ENCODE peak calls at places on chromosomes 1 and 21, in five cellular contexts. One of them, this sample, is unnamed.

GRCh38 chr1:37764888-37765441 is at the start of gene EPHA10:
- DNase-seq in neural crest cell: peak
- DNase-seq in lung: no peak
- DNase-seq in GM10248: no peak
- DNase-seq in AG10803: no peak
- DNase-seq in this sample: no peak

GRCh38 chr1:153526132-153526543 is 9.7 kb downstream of the S100A6 start:
- DNase-seq in neural crest cell: no peak
- DNase-seq in lung: no peak
- DNase-seq in GM10248: no peak
- DNase-seq in AG10803: no peak
- DNase-seq in this sample: no peak

GRCh38 chr1:205588691-205589445 is 42.9 kb downstream of the ELK4 start:
- DNase-seq in neural crest cell: no peak
- DNase-seq in lung: no peak
- DNase-seq in GM10248: peak
- DNase-seq in AG10803: peak
- DNase-seq in this sample: peak

GRCh38 chr1:182101415-182102041 is 40.0 kb upstream of the ZNF648 start:
- DNase-seq in neural crest cell: no peak
- DNase-seq in lung: no peak
- DNase-seq in GM10248: no peak
- DNase-seq in AG10803: no peak
- DNase-seq in this sample: no peak

GRCh38 chr21:15856813-15857212 is 127.0 kb downstream of the USP25 start:
- DNase-seq in neural crest cell: no peak
- DNase-seq in lung: no peak
- DNase-seq in GM10248: no peak
- DNase-seq in AG10803: no peak
- DNase-seq in this sample: no peak

GRCh38 chr1:6380037-6380436 is 13.5 kb downstream of the ACOT7 start:
- DNase-seq in neural crest cell: no peak
- DNase-seq in lung: no peak
- DNase-seq in GM10248: no peak
- DNase-seq in AG10803: no peak
- DNase-seq in this sample: no peak

GRCh38 chr1:37574834-37575479 is 18.2 kb downstream of the DNALI1 start:
- DNase-seq in neural crest cell: no peak
- DNase-seq in lung: no peak
- DNase-seq in GM10248: no peak
- DNase-seq in AG10803: peak
- DNase-seq in this sample: no peak

GRCh38 chr1:201912832-201913231 is 24.1 kb downstream of the SHISA4 start:
- DNase-seq in neural crest cell: no peak
- DNase-seq in lung: no peak
- DNase-seq in GM10248: no peak
- DNase-seq in AG10803: no peak
- DNase-seq in this sample: peak

GRCh38 chr1:161130266-161130665 is 2.2 kb downstream of the DEDD start:
- DNase-seq in neural crest cell: no peak
- DNase-seq in lung: no peak
- DNase-seq in GM10248: no peak
- DNase-seq in AG10803: no peak
- DNase-seq in this sample: no peak

DNA sequence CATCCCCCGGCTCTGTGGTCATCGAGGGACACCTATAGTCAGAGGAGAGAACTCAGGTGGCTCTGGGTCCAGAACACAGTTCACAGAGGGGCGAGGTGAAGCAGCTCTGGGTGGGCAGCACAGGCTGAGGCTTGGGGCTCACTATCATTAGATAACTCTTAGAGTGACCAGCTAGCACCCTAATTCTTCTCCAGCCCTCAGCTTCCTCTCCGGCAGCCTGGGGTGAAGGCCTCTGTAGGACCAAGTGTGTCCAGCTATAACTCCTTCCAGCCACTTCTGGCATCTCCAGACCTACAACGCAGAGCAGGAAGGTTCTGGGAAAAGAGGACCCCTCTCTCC is 1.4 kb downstream of the ARTN start:
- DNase-seq in neural crest cell: no peak
- DNase-seq in lung: no peak
- DNase-seq in GM10248: no peak
- DNase-seq in AG10803: no peak
- DNase-seq in this sample: no peak
- TF ChIP-seq CTCF in neural crest cell: no peak
- TF ChIP-seq CTCF in lung: no peak
- TF ChIP-seq CTCF in GM10248: no peak
- TF ChIP-seq CTCF in AG10803: no peak
- TF ChIP-seq CTCF in this sample: no peak

GRCh38 chr1:192475329-192475728 is 100.2 kb upstream of the RGS1 start:
- DNase-seq in neural crest cell: no peak
- DNase-seq in lung: no peak
- DNase-seq in GM10248: no peak
- DNase-seq in AG10803: no peak
- DNase-seq in this sample: no peak

GRCh38 chr1:192475970-192476369 is 99.6 kb upstream of the RGS1 start:
- DNase-seq in neural crest cell: no peak
- DNase-seq in lung: no peak
- DNase-seq in GM10248: no peak
- DNase-seq in AG10803: no peak
- DNase-seq in this sample: no peak

GRCh38 chr1:192474080-192474683 is 101.4 kb upstream of the RGS1 start:
- DNase-seq in neural crest cell: peak
- DNase-seq in lung: no peak
- DNase-seq in GM10248: peak
- DNase-seq in AG10803: peak
- DNase-seq in this sample: no peak

GRCh38 chr1:192477630-192478029 is 97.9 kb upstream of the RGS1 start:
- DNase-seq in neural crest cell: no peak
- DNase-seq in lung: no peak
- DNase-seq in GM10248: peak
- DNase-seq in AG10803: peak
- DNase-seq in this sample: no peak

DNA sequence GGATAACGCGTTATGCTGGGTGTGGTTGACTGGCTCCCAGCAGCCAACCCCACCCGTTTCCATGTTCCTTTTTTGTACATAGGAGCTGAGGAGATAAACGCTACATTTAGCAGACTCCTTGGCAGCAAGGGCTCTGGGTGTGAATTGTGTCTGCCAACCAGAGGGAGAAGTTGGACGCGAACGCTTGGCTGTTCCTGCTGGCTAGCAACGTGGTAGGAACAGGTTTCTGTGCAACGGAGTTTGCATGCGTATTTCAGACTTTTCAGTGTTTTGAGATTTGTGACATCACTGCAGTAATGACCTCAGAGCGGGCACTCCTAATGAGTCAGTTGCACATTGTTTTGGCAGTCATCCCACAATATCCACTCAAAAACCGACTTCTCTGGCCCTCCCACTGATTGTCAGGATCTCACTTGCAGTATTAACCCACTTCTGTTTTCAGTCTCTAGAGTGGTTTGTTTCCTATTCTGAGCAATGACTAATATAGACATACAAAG is 98.7 kb upstream of the RGS1 start:
- DNase-seq in neural crest cell: no peak
- DNase-seq in lung: peak
- DNase-seq in GM10248: peak
- DNase-seq in AG10803: peak
- DNase-seq in this sample: no peak
- TF ChIP-seq CTCF in neural crest cell: no peak
- TF ChIP-seq CTCF in lung: no peak
- TF ChIP-seq CTCF in GM10248: no peak
- TF ChIP-seq CTCF in AG10803: no peak
- TF ChIP-seq CTCF in this sample: no peak

GRCh38 chr1:26543444-26543835 is 13.9 kb downstream of the RPS6KA1 start:
- DNase-seq in neural crest cell: no peak
- DNase-seq in lung: no peak
- DNase-seq in GM10248: no peak
- DNase-seq in AG10803: no peak
- DNase-seq in this sample: no peak

GRCh38 chr1:26540346-26540745 is 10.8 kb downstream of the RPS6KA1 start:
- DNase-seq in neural crest cell: no peak
- DNase-seq in lung: no peak
- DNase-seq in GM10248: no peak
- DNase-seq in AG10803: no peak
- DNase-seq in this sample: no peak

GRCh38 chr1:26541431-26541815 is 11.9 kb downstream of the RPS6KA1 start:
- DNase-seq in neural crest cell: no peak
- DNase-seq in lung: no peak
- DNase-seq in GM10248: no peak
- DNase-seq in AG10803: no peak
- DNase-seq in this sample: no peak

GRCh38 chr1:26542781-26543443 is 13.4 kb downstream of the RPS6KA1 start:
- DNase-seq in neural crest cell: no peak
- DNase-seq in lung: no peak
- DNase-seq in GM10248: peak
- DNase-seq in AG10803: no peak
- DNase-seq in this sample: no peak

DNA sequence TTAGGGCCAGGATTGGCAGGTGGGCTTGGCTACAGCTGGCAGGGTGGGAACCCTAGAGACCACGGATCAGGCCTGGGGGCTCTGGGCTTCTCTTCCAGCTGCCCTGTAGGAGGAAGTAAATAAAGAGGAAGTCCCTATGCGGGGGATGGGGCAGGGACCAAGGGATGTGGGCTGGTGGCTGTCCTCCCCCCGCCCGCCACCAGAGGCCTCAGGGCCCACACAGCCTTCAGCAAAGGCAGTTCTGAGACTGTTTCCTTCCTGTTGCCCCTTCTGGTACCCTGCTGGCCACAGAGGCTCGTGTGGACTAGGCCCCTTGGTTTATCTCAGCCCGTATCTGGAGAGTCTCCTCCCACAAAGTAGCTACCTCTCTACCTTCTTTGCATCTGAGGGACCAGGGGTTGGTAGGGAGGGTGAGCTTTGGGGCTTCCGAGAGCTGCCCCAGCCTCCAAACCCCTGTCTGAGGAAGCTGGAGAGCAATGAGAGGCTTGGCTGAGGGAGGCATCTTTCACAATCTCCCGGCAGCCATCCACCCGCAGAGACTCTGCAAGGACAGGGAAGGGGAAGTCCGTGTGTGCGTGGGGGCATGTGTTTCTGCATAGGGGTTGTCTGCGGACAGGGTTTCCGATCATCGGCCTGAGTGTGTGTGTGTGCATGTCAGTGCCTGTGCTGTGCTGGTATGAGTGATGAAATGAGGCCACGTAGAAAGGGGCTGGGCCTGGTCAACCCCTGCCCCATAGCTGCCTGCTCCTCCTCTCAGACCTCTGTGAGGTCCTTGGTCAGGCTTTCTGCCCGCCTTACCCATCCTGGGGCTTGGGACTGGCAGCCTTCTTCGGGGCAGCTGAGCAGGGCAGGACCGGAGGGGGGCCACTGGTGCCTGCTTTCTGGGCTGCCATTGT is 12.5 kb downstream of the RPS6KA1 start:
- DNase-seq in neural crest cell: peak
- DNase-seq in lung: peak
- DNase-seq in GM10248: peak
- DNase-seq in AG10803: peak
- DNase-seq in this sample: peak
- TF ChIP-seq CTCF in neural crest cell: peak
- TF ChIP-seq CTCF in lung: no peak
- TF ChIP-seq CTCF in GM10248: peak
- TF ChIP-seq CTCF in AG10803: no peak
- TF ChIP-seq CTCF in this sample: no peak

GRCh38 chr1:3907621-3908165 is 7.6 kb upstream of the C1orf174 start:
- DNase-seq in neural crest cell: no peak
- DNase-seq in lung: no peak
- DNase-seq in GM10248: no peak
- DNase-seq in AG10803: no peak
- DNase-seq in this sample: no peak

GRCh38 chr1:3906672-3907020 is 6.6 kb upstream of the C1orf174 start:
- DNase-seq in neural crest cell: no peak
- DNase-seq in lung: no peak
- DNase-seq in GM10248: no peak
- DNase-seq in AG10803: no peak
- DNase-seq in this sample: no peak

GRCh38 chr1:3905266-3905952 is 5.3 kb upstream of the C1orf174 start:
- DNase-seq in neural crest cell: no peak
- DNase-seq in lung: no peak
- DNase-seq in GM10248: no peak
- DNase-seq in AG10803: no peak
- DNase-seq in this sample: no peak

GRCh38 chr1:3905953-3906671 is 6.0 kb upstream of the C1orf174 start:
- DNase-seq in neural crest cell: no peak
- DNase-seq in lung: no peak
- DNase-seq in GM10248: no peak
- DNase-seq in AG10803: no peak
- DNase-seq in this sample: no peak

GRCh38 chr1:3907031-3907534 is 7.0 kb upstream of the C1orf174 start:
- DNase-seq in neural crest cell: no peak
- DNase-seq in lung: no peak
- DNase-seq in GM10248: peak
- DNase-seq in AG10803: no peak
- DNase-seq in this sample: no peak
- TF ChIP-seq CTCF in neural crest cell: no peak
- TF ChIP-seq CTCF in lung: no peak
- TF ChIP-seq CTCF in GM10248: peak
- TF ChIP-seq CTCF in AG10803: no peak
- TF ChIP-seq CTCF in this sample: no peak

DNA sequence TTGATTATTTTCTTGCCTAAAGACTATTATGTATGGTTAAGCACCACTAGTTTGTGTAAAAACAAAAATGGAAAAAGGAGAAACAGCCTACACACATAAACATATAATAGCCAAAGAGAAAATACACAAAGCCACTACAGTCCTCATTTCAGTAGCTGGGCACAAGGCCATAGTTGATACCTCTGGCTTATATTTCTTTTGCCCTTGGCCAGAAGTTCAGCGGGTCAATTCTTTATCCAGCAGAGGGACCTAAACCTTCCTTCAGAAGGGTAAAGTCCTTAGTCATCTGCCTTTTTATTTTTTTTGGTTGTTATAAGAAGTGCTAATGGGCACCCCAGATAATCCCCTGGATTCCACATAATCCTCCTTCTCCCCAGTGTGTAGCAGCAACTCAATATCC is 134.1 kb downstream of the PIGK start:
- DNase-seq in neural crest cell: no peak
- DNase-seq in lung: no peak
- DNase-seq in GM10248: no peak
- DNase-seq in AG10803: no peak
- DNase-seq in this sample: no peak
- TF ChIP-seq CTCF in neural crest cell: no peak
- TF ChIP-seq CTCF in lung: no peak
- TF ChIP-seq CTCF in GM10248: no peak
- TF ChIP-seq CTCF in AG10803: no peak
- TF ChIP-seq CTCF in this sample: no peak

DNA sequence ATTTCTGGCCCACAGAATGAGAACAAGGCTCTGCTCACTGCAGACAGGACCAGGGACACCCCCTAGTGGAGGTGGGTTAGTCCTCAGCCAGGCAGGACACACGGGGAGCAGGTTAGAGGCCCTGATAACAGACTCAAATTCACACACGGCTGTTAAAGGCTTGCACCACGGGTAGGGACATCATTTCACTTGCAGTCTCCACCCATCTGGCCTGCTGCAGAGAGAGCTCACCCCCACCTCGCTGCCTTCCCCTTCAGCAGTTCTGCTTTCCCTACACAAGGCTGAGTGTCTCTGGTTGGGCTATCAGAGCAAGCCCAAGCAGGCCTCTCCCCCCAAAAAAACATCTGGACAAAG is 20.6 kb downstream of the MEF2D start:
- DNase-seq in neural crest cell: no peak
- DNase-seq in lung: no peak
- DNase-seq in GM10248: no peak
- DNase-seq in AG10803: no peak
- DNase-seq in this sample: no peak
- TF ChIP-seq CTCF in neural crest cell: no peak
- TF ChIP-seq CTCF in lung: no peak
- TF ChIP-seq CTCF in GM10248: peak
- TF ChIP-seq CTCF in AG10803: peak
- TF ChIP-seq CTCF in this sample: no peak

This sample was measured in psoas muscle.